ENCODE peak calls at places on chromosomes 4 and X, in four cellular contexts. W is epithelial cell of esophagus, T is IMR-90, M is fibroblast of mammary gland. I is an unnamed sample.

GRCh38 chrX:68807818-68808217 is 21.0 kb upstream of the EFNB1 start:
- DNase-seq in W (no peak), T (no peak), M (peak; percentile 25), I (no peak)

GRCh38 chr4:112652216-112652615 is 15.3 kb downstream of the LARP7 start:
- DNase-seq in W (no peak), T (no peak), M (no peak), I (no peak)

GRCh38 chr4:60744767-60745166 is 455.4 kb upstream of the ADGRL3 start:
- DNase-seq in W (peak; percentile 39), T (peak; percentile 45), M (peak; percentile 9), I (no peak)

GRCh38 chrX:63275127-63275526 is 76.0 kb downstream of the SPIN4 start:
- DNase-seq in W (peak; percentile 41), T (peak; percentile 10), M (peak; percentile 25), I (peak; percentile 6)

GRCh38 chrX:39730671-39731389 is 366.9 kb downstream of the BCOR start:
- DNase-seq in W (peak; percentile 47), T (peak; percentile 88), M (peak; percentile 87), I (peak; percentile 83)

GRCh38 chr4:85905761-85906160 is 430.8 kb downstream of the ARHGAP24 start:
- DNase-seq in W (no peak), T (no peak), M (no peak), I (no peak)

GRCh38 chr4:144734522-144734921 is 88.6 kb downstream of the HHIP start:
- DNase-seq in W (peak; percentile 86), T (peak; percentile 72), M (peak; percentile 23), I (peak; percentile 41)

GRCh38 chrX:50202539-50202938 is 1.7 kb upstream of the AKAP4 start:
- DNase-seq in W (peak; percentile 65), T (no peak), M (peak; percentile 3), I (peak; percentile 13)

GRCh38 chr4:145709843-145710242 is 29.9 kb downstream of the C4orf51 start:
- DNase-seq in W (peak; percentile 95), T (peak; percentile 98), M (peak; percentile 69), I (peak; percentile 60)

GRCh38 chr4:27917381-27917780 is 1056.7 kb downstream of the STIM2 start:
- DNase-seq in W (no peak), T (no peak), M (no peak), I (no peak)

GRCh38 chr4:13705521-13706035 is 78.1 kb upstream of the BOD1L1 start:
- DNase-seq in W (peak; percentile 87), T (no peak), M (no peak), I (no peak)

GRCh38 chr4:119692001-119692400 is 63.4 kb upstream of the PDE5A start:
- DNase-seq in W (peak; percentile 14), T (peak; percentile 67), M (peak; percentile 67), I (no peak)

GRCh38 chr4:45453258-45453841 is 670.5 kb downstream of the GABRG1 start:
- DNase-seq in W (peak; percentile 42), T (no peak), M (peak; percentile 34), I (peak; percentile 27)

GRCh38 chr4:53459548-53459947 is 82.1 kb downstream of the FIP1L1 start:
- DNase-seq in W (no peak), T (peak; percentile 60), M (peak; percentile 22), I (peak; percentile 50)

GRCh38 chrX:151759041-151759440 is 24.5 kb downstream of the CNGA2 start:
- DNase-seq in W (no peak), T (no peak), M (no peak), I (no peak)

GRCh38 chrX:30875957-30876356 is 13.1 kb downstream of the TAB3 start:
- DNase-seq in W (peak; percentile 88), T (peak; percentile 87), M (peak; percentile 87), I (peak; percentile 72)

GRCh38 chrX:104137496-104137895 is 19.3 kb downstream of the SLC25A53 start:
- DNase-seq in W (no peak), T (no peak), M (peak; percentile 50), I (peak; percentile 24)

GRCh38 chr4:8082517-8083055 is 76.0 kb downstream of the ABLIM2 start:
- DNase-seq in W (no peak), T (no peak), M (no peak), I (no peak)

GRCh38 chr4:26060286-26060685 is 146.3 kb downstream of the SMIM20 start:
- DNase-seq in W (peak; percentile 71), T (peak; percentile 69), M (no peak), I (no peak)

GRCh38 chrX:72360326-72360725 is 54.6 kb upstream of the CITED1 start:
- DNase-seq in W (no peak), T (no peak), M (no peak), I (no peak)

GRCh38 chrX:4661771-4662170 is 948.3 kb upstream of the PRKX start:
- DNase-seq in W (no peak), T (no peak), M (no peak), I (no peak)

GRCh38 chrX:151815461-151815860 is 80.9 kb downstream of the CNGA2 start:
- DNase-seq in W (no peak), T (no peak), M (peak; percentile 44), I (peak; percentile 14)

GRCh38 chr4:1375761-1376322 is 28.8 kb downstream of the UVSSA start:
- DNase-seq in W (no peak), T (no peak), M (no peak), I (no peak)

GRCh38 chr4:105710678-105711077 is 2.1 kb downstream of the GSTCD start:
- DNase-seq in W (peak; percentile 13), T (no peak), M (peak; percentile 54), I (no peak)

GRCh38 chr4:76153356-76153755 is 5.2 kb upstream of the NUP54 start:
- DNase-seq in W (no peak), T (no peak), M (no peak), I (no peak)

GRCh38 chrX:151081016-151081415 is 95.4 kb upstream of the GPR50 start:
- DNase-seq in W (no peak), T (no peak), M (no peak), I (no peak)

GRCh38 chrX:153238361-153238760 is 59.3 kb downstream of the MAGEA1 start:
- DNase-seq in W (no peak), T (no peak), M (no peak), I (no peak)

GRCh38 chr4:102439835-102440234 is 61.3 kb upstream of the NFKB1 start:
- DNase-seq in W (peak; percentile 73), T (peak; percentile 84), M (peak; percentile 87), I (peak; percentile 92)

GRCh38 chr4:184746532-184746870 is 12.6 kb upstream of the CENPU start:
- DNase-seq in W (peak; percentile 83), T (peak; percentile 82), M (peak; percentile 91), I (peak; percentile 89)

GRCh38 chr4:74097631-74098550 is 1.1 kb downstream of the CXCL2 start:
- DNase-seq in W (no peak), T (no peak), M (no peak), I (peak; percentile 80)

GRCh38 chrX:146604196-146604595 is 205.4 kb upstream of the CXorf51B start:
- DNase-seq in W (no peak), T (no peak), M (no peak), I (no peak)

GRCh38 chrX:70478521-70478920 is 33.9 kb downstream of the DLG3 start:
- DNase-seq in W (no peak), T (no peak), M (peak; percentile 63), I (no peak)

GRCh38 chrX:33336783-33337182 is 125.4 kb upstream of the DMD start:
- DNase-seq in W (peak; percentile 48), T (peak; percentile 29), M (peak; percentile 29), I (peak; percentile 29)

DNA sequence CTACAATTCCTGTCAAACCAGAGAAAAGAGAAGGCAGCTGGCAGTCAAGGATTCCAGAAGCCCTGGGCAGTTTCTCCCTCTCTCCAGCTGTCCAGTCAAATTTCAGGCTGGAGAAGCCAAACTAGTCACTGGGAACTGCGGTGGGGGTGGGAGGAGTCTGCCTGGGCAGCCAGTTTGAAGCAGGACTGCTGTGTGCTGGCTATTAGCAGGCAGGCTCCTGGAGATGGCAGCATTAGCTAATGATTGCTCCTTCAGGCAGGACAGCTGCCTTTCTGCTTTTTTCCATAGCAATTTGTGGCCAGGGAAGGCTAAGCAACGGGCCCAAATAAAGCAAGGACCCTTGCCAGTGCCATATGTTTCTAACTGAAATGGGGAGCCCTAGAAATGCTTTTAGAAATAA is 44.7 kb upstream of the FGF13 start:
- DNase-seq in W (peak; percentile 57), T (no peak), M (peak; percentile 56), I (peak; percentile 3)
- TF ChIP-seq CTCF in W (peak; percentile 47), T (no peak), M (peak; percentile 28), I (no peak)

DNA sequence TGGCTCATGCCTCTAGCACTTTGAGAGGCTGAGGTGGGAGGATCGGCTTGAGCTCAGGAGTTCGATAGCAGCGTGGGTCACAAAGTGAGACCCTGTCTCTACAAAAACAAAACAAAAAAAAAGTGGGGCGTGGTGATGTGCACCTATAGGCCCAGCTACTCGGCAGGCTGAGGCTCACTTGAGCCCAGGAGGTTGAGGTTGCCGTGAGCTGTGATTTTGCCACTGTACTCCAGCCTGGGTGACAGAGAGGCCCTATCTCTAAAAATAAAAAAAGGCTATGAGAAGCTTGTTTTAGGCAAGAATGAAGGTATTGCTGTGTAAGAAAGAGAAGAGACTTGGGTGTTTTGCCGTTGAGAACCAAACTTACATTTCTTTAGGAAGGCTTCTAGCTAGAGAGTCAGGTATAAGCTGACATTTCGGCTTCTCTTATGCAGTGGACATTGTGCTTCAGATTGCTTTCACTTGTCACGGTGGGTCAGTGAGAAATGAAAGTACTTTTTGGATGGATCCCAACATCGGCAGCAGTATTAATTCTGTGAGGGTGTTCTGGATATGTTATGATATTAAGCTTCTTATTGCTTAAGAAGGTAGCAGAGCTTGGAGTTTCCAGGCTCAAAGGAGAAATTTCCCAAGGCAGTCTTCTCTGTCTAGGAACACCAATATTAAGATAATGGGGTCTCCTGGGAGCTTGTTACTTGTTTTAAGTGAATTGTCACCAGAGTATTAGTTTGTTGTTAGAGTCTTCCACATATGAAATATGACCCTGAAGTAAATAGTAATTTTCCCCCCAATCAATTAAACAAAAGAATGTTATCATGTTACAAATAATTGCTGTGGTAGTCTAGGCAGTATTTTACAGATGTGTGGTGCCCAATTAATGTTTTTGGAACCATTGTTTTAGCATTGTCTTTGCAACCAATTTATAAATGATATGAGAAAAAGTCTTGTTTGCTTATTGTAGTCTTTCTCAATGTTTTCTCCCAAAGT is 17.6 kb downstream of the TMEM131L start:
- DNase-seq in W (no peak), T (peak; percentile 47), M (no peak), I (peak; percentile 39)
- H3K4me3 ChIP-seq in W (no peak overlapping the region), T (no peak overlapping the region), M (no peak overlapping the region), I (no peak overlapping the region)

DNA sequence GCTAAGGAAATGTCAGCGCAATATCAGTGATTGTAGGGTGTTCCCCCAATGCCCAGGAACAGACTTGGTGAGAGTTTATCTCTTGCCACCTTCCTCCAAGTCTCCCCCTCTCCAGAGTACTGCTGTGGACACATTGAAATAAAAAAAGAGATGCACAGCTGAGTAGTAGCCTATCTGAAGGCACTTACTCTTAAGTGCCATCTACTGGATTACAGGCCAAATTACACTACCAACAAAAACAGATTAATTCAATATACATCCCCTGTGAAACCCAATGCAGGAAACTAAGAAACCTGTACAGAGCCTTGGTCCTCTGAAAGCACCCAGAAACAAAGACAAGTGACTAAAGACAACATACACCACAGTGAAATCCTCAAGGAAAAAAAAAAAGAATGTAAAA is 460.3 kb downstream of the ZIC3 start:
- DNase-seq in W (peak; percentile 1), T (no peak), M (peak; percentile 4), I (no peak)
- TF ChIP-seq CTCF in W (no peak), T (peak; percentile 27), M (peak; percentile 47), I (no peak)

DNA sequence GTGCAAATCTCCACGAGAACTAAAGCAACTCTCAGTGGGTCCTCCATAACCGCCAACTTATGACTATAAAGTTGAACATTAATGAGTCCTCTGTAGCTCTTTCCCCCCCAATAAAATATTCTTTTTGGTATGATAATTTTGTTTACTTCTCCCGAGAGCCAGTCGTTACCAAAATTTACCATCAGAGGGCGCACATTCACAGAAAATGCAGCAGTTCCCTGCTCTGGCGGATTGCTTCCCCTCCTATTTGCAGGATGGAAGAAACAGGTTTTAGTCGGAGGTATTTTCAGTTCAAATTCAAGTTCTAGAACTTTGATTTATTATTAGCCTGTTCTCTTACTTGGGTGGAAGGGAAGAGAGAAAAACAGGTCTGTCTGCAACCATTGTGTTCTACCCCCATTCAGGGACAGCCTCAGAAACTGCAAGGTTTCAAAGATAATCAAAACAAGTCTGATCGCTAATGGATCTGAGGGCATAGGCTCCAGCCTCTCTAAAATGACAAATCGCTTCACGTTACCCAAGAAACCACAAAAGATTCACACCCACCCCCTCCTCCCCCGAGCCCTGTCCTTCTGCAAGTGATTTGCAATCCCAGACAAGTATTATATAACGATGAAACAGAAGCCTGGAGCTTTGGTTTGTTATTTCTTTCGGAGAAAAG is 263.7 kb upstream of the RPS6KA3 start:
- DNase-seq in W (peak; percentile 48), T (peak; percentile 64), M (peak; percentile 65), I (peak; percentile 67)
- H3K4me3 ChIP-seq in W (no peak overlapping the region), T (peak overlapping the region; percentile 19), M (no peak overlapping the region), I (no peak overlapping the region)